ENCODE peak calls at places on chromosomes 4 and X, in seven cellular contexts. D is CD4-positive, alpha-beta memory T cell; Z is Karpas-422; E is fibroblast of lung; T is CD8-positive, alpha-beta T cell; U is sigmoid colon; P is adrenal gland. M is an unnamed sample. For H3K36me3, the result is how much of the 10 kb centered on the place peaks cover.

GRCh38 chr4:55996611-55997010 is 47.9 kb downstream of the CEP135 start:
- DNase-seq in D (no peak), Z (no peak), E (no peak), T (no peak), U (no peak), P (no peak), M (no peak)

GRCh38 chrX:19177710-19178109 is 55.4 kb upstream of the ADGRG2 start:
- DNase-seq in D (no peak), Z (no peak), E (peak), T (no peak), U (no peak), P (no peak), M (no peak)

GRCh38 chrX:95903490-95903889 is 781.2 kb upstream of the DIAPH2 start:
- DNase-seq in D (no peak), Z (no peak), E (no peak), T (no peak), U (no peak), P (no peak), M (no peak)

GRCh38 chr4:32962100-32962499 is 2241.9 kb downstream of the PCDH7 start:
- DNase-seq in D (no peak), Z (no peak), E (no peak), T (no peak), U (no peak), P (no peak), M (no peak)

GRCh38 chrX:70439016-70439415 is 5.6 kb upstream of the DLG3 start:
- DNase-seq in D (no peak), Z (peak), E (peak), T (no peak), U (no peak), P (no peak), M (no peak)

GRCh38 chr4:89835413-89835812 is 1.5 kb downstream of the SNCA start:
- DNase-seq in D (no peak), Z (no peak), E (no peak), T (no peak), U (no peak), P (no peak), M (no peak)

GRCh38 chr4:153205757-153206156 is 1.5 kb downstream of the TRIM2 start:
- DNase-seq in D (no peak), Z (no peak), E (peak), T (no peak), U (no peak), P (no peak), M (no peak)

GRCh38 chrX:111244238-111244750 is 26.0 kb downstream of the CAPN6 start:
- DNase-seq in D (peak), Z (peak), E (peak), T (no peak), U (no peak), P (no peak), M (no peak)

GRCh38 chr4:76850010-76850441 is 47.9 kb downstream of the SOWAHB start:
- DNase-seq in D (no peak), Z (no peak), E (peak), T (no peak), U (no peak), P (peak), M (no peak)

GRCh38 chr4:41143721-41144379 is 70.5 kb downstream of the APBB2 start:
- DNase-seq in D (no peak), Z (no peak), E (peak), T (no peak), U (no peak), P (no peak), M (no peak)

GRCh38 chr4:56147371-56147770 is 198.6 kb downstream of the CEP135 start:
- DNase-seq in D (no peak), Z (no peak), E (peak), T (no peak), U (no peak), P (no peak), M (no peak)

GRCh38 chrX:312621-313331 is 5.8 kb downstream of the GTPBP6 start:
- DNase-seq in D (no peak), Z (no peak), E (no peak), T (no peak), U (peak), P (no peak), M (no peak)

GRCh38 chrX:9352683-9353430 is 112.0 kb upstream of the TBL1X start:
- DNase-seq in D (no peak), Z (peak), E (peak), T (no peak), U (no peak), P (peak), M (no peak)

GRCh38 chr4:6339818-6340445 is 70.3 kb downstream of the WFS1 start:
- DNase-seq in D (no peak), Z (no peak), E (no peak), T (no peak), U (no peak), P (no peak), M (no peak)

GRCh38 chr4:107685740-107686139 is 34.3 kb downstream of the PAPSS1 start:
- DNase-seq in D (no peak), Z (no peak), E (no peak), T (no peak), U (no peak), P (no peak), M (no peak)

GRCh38 chrX:39815621-39816020 is 282.1 kb downstream of the BCOR start:
- DNase-seq in D (no peak), Z (peak), E (peak), T (no peak), U (no peak), P (no peak), M (no peak)

GRCh38 chr4:24471623-24472510 is 112.5 kb downstream of the DHX15 start:
- DNase-seq in D (peak), Z (no peak), E (peak), T (no peak), U (peak), P (peak), M (no peak)

GRCh38 chrX:121333942-121334341 is 286.5 kb downstream of the GLUD2 start:
- DNase-seq in D (no peak), Z (peak), E (no peak), T (no peak), U (no peak), P (no peak), M (no peak)

GRCh38 chr4:152858934-152859333 is 77.2 kb upstream of the FHDC1 start:
- DNase-seq in D (no peak), Z (no peak), E (no peak), T (no peak), U (no peak), P (no peak), M (no peak)

GRCh38 chr4:18075823-18076433 is 54.4 kb upstream of the LCORL start:
- DNase-seq in D (peak), Z (peak), E (no peak), T (no peak), U (no peak), P (peak), M (no peak)

GRCh38 chrX:118569676-118570075 is 74.1 kb downstream of the DOCK11 start:
- DNase-seq in D (no peak), Z (peak), E (peak), T (no peak), U (no peak), P (no peak), M (no peak)

GRCh38 chr4:124152130-124152529 is 560.4 kb downstream of the ANKRD50 start:
- DNase-seq in D (no peak), Z (no peak), E (peak), T (no peak), U (no peak), P (no peak), M (no peak)

GRCh38 chr4:188437535-188437934 is 298.3 kb downstream of the TRIML1 start:
- DNase-seq in D (no peak), Z (no peak), E (no peak), T (no peak), U (no peak), P (no peak), M (no peak)

GRCh38 chr4:25923745-25924144 is 9.7 kb downstream of the SMIM20 start:
- DNase-seq in D (no peak), Z (no peak), E (no peak), T (no peak), U (no peak), P (no peak), M (no peak)

GRCh38 chrX:10239611-10240064 is 82.9 kb downstream of the CLCN4 start:
- DNase-seq in D (no peak), Z (no peak), E (peak), T (no peak), U (peak), P (peak), M (no peak)

GRCh38 chrX:134764202-134764785 is 106.0 kb upstream of the PLAC1 start:
- DNase-seq in D (peak), Z (peak), E (peak), T (no peak), U (no peak), P (no peak), M (no peak)

GRCh38 chrX:108795240-108795639 is 58.9 kb upstream of the IRS4 start:
- DNase-seq in D (no peak), Z (no peak), E (no peak), T (no peak), U (no peak), P (no peak), M (no peak)

GRCh38 chr4:4852591-4853362 is 6.7 kb upstream of the MSX1 start:
- DNase-seq in D (no peak), Z (no peak), E (peak), T (no peak), U (peak), P (no peak), M (no peak)

GRCh38 chrX:103361798-103362197 is 5.5 kb downstream of the TCEAL9 start:
- DNase-seq in D (no peak), Z (no peak), E (no peak), T (no peak), U (no peak), P (no peak), M (no peak)

GRCh38 chr4:140186651-140187315 is 32.8 kb upstream of the MAML3 start:
- DNase-seq in D (no peak), Z (no peak), E (peak), T (no peak), U (peak), P (peak), M (no peak)

GRCh38 chrX:71178908-71179307 is 34.3 kb downstream of the NLGN3 start:
- DNase-seq in D (peak), Z (peak), E (peak), T (peak), U (peak), P (peak), M (no peak)

DNA sequence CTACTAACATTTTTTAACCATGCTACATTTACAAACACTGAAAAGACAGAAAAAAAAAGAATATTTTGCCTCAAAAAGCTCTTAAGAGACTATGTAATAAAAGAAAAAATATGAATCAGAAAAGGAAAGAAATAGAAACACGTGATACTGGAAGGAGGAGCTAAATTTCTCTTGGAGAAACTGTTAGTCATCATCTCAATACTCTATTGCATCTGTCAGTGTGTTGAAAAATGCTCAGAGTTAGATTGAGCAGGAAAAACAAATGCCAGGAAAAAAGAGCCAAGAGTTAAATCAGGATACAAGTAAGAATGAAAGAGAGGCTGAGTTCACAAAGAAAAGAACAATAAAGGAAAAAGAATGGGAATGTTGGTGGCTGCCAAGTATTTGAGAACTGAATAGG is 2.6 kb downstream of the RAB28 start:
- DNase-seq in D (no peak), Z (peak), E (peak), T (no peak), U (no peak), P (no peak), M (no peak)
- H3K4me3 ChIP-seq in D (no peak), Z (peak), E (no peak), T (no peak), U (no peak), P (no peak), M (no peak)

GRCh38 chr4:509374-509676 is 10.3 kb downstream of the PIGG start:
- DNase-seq in D (no peak), Z (no peak), E (no peak), T (no peak), U (no peak), P (no peak), M (no peak)

GRCh38 chr4:513327-513726 is 14.3 kb downstream of the PIGG start:
- DNase-seq in D (no peak), Z (no peak), E (no peak), T (no peak), U (peak), P (no peak), M (no peak)

GRCh38 chr4:507745-508512 is 8.9 kb downstream of the PIGG start:
- DNase-seq in D (no peak), Z (no peak), E (no peak), T (no peak), U (no peak), P (no peak), M (no peak)

GRCh38 chr4:504076-504475 is 5.1 kb downstream of the PIGG start:
- DNase-seq in D (no peak), Z (no peak), E (peak), T (no peak), U (no peak), P (no peak), M (no peak)

DNA sequence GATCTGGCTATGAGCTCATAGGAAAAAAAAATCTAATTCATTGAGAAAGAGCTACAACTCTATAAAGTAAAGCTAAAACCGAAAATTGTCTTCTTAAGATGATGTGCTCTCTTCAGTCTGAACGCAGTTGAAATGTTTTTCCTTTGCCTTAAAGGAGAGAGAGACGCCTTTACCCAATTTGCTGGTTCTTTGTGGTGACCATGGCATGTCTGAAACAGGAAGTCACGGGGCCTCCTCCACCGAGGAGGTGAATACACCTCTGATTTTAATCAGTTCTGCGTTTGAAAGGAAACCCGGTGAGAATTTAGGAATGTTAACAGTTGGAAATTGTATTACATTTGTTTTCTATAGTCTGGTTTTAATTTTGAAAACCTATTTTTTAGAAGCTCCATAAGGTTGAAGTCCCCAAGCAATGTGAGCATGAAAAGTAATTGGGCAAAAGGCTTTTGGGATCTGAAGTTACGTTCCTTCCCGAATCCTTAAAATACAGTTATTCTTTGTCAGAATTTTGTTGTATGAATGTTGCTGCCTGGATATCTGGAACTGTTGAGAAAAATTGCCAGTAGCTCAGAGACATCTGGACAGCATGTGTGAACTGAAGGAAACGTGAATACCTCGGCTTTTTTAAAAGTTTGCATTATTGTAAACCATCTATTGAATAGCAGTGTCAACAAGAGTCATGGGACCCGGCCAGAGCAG is 9.8 kb downstream of the PIGG start:
- DNase-seq in D (peak), Z (no peak), E (no peak), T (no peak), U (no peak), P (no peak), M (no peak)
- H3K36me3 ChIP-seq in D (under half), Z (half or more), E (under half), T (under half), U (half or more), P (half or more), M (under half)

GRCh38 chr4:7871356-7871755 is 68.3 kb downstream of the AFAP1 start:
- DNase-seq in D (no peak), Z (no peak), E (no peak), T (no peak), U (peak), P (no peak), M (no peak)

GRCh38 chr4:7873881-7874280 is 65.8 kb downstream of the AFAP1 start:
- DNase-seq in D (no peak), Z (no peak), E (peak), T (no peak), U (no peak), P (no peak), M (no peak)

GRCh38 chr4:7874838-7875237 is 64.8 kb downstream of the AFAP1 start:
- DNase-seq in D (no peak), Z (no peak), E (no peak), T (no peak), U (no peak), P (no peak), M (no peak)

GRCh38 chr4:7868892-7869471 is 70.7 kb downstream of the AFAP1 start:
- DNase-seq in D (no peak), Z (no peak), E (no peak), T (no peak), U (no peak), P (no peak), M (no peak)

DNA sequence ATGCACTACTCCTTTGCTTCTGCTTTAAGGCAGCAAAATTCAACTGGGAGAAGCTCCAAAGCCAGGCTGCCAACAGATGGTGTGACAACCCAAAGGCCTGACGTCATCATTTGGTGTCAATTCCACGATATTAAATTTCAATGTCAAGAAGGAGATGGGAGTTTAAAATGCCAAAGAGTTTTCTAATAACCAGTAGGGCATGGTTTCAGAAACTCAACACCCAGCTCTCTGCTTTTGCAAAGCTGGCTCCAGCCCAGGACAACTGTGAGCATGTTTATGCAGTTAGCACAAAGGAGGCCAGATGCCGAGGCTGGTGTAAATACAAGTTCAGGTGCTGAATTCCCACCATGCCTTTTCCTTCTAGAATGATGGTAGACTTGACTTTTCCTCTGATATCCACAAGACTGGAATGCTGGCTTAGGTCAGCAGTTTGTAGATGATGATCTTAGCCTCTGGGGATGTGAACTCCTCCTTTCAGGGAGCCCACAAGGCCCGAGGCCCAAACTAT is 67.3 kb downstream of the AFAP1 start:
- DNase-seq in D (no peak), Z (no peak), E (peak), T (no peak), U (peak), P (peak), M (no peak)
- H3K27ac ChIP-seq in D (no peak), Z (no peak), E (peak), T (no peak), U (peak), P (no peak), M (no peak)

GRCh38 chr4:3468804-3469203 is 5.7 kb downstream of the DOK7 start:
- DNase-seq in D (no peak), Z (no peak), E (no peak), T (no peak), U (no peak), P (no peak), M (no peak)
- H3K4me3 ChIP-seq in D (no peak), Z (no peak), E (no peak), T (no peak), U (no peak), P (no peak), M (no peak)

DNA sequence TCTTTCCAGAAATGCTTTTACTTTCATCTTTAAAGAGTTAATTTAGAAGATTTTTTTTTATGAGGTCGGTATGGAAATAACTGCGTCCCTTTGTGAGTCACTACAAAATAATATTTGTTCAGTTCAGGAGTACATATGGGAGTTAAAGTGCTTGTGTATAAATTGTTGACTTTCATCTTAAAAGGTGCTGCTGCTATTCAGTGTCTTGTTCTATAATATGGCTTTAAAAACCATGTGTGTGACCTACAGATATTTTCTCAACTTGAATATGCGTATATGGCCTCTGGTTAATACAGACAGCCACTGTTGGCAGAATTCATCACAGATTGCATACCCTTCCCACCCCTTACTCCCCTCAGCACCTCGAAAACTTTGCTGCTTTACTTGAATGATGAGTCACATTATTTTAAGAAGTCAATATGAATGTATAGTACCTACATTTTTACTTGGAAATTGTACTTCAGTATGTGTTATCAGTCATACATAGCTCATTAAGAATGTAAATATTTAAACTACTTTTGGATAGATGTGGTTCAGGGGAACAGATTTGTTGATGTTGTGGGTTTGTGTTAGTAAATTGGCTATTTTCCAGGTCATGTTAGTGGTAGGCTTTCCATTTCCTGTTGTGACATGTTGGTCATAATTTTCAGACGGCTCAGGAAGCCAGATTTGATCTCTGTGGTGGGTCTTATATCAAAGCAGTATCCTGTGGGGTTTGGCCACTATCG is 1.5 kb downstream of the CLCN3 start:
- DNase-seq in D (peak), Z (peak), E (peak), T (no peak), U (no peak), P (peak), M (peak)
- H3K36me3 ChIP-seq in D (under half), Z (under half), E (under half), T (under half), U (under half), P (under half), M (under half)

DNA sequence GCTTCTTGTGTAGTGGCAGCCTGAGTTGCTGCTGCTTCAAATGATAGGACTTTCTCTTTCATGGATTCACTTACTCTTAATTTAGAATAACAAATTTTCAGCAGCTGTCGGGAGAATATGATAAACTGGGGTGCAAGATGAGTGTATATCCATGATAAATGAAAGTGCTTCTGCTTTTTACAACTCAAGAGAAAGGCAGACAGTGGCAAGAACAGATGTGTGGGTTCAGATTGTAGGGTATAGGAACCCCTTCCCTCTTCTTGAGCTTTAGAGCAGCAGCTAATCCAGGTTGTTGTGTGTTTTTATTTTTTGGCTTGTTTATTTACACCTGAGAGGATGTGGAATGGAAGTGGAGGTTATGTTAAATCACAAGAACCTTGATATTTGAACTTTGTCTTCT is 1.1 kb downstream of the SH3BGRL start:
- DNase-seq in D (no peak), Z (peak), E (no peak), T (no peak), U (no peak), P (peak), M (no peak)
- H3K27ac ChIP-seq in D (peak), Z (peak), E (peak), T (peak), U (peak), P (peak), M (no peak)

GRCh38 chr4:147163311-147163710 is 217.6 kb upstream of the TTC29 start:
- DNase-seq in D (no peak), Z (no peak), E (no peak), T (no peak), U (no peak), P (no peak), M (no peak)

GRCh38 chr4:147160908-147161513 is 215.3 kb upstream of the TTC29 start:
- DNase-seq in D (no peak), Z (peak), E (peak), T (no peak), U (no peak), P (peak), M (no peak)

GRCh38 chr4:147157860-147158701 is 212.4 kb upstream of the TTC29 start:
- DNase-seq in D (no peak), Z (no peak), E (peak), T (no peak), U (no peak), P (no peak), M (no peak)
- H3K4me3 ChIP-seq in D (no peak), Z (no peak), E (peak), T (no peak), U (peak), P (no peak), M (no peak)

GRCh38 chr4:168421055-168421454 is 59.2 kb downstream of the DDX60L start:
- DNase-seq in D (no peak), Z (no peak), E (no peak), T (no peak), U (no peak), P (no peak), M (no peak)
- H3K36me3 ChIP-seq in D (under half), Z (under half), E (under half), T (under half), U (under half), P (under half), M (half or more)